ENCODE peak calls at places on chromosomes 2 and 18, in five cellular contexts. K is ecto neural progenitor cell; J is stimulated activated CD4-positive, alpha-beta T cell treated with anti-CD3 and anti-CD28 coated beads, Interleukin-1b, Interleukin-23, amount 100 ng/mL, for 48 hours; W is Ammon's horn; X is activated CD8-positive, alpha-beta memory T cell treated with anti-CD3 and anti-CD28 coated beads for 1 hour. Z is an unnamed sample.

GRCh38 chr2:139031722-139032121 is 251.5 kb upstream of the NXPH2 start:
- DNase-seq in K (no peak), J (no peak), W (no peak), X (no peak), Z (no peak)

GRCh38 chr2:231425811-231426703 is 30.5 kb downstream of the B3GNT7 start:
- DNase-seq in K (no peak), J (peak), W (no peak), X (peak), Z (no peak)

GRCh38 chr2:165114345-165114943 is 89.4 kb downstream of the SCN3A start:
- DNase-seq in K (no peak), J (no peak), W (peak), X (no peak), Z (peak)

GRCh38 chr2:11778923-11779757 is 32.7 kb downstream of the LPIN1 start:
- DNase-seq in K (peak), J (peak), W (peak), X (peak), Z (no peak)

GRCh38 chr2:181395871-181396574 is 61.2 kb upstream of the ITGA4 start:
- DNase-seq in K (no peak), J (no peak), W (no peak), X (no peak), Z (no peak)

GRCh38 chr2:241994086-241994485 is 124.6 kb downstream of the RTP5 start:
- DNase-seq in K (no peak), J (no peak), W (no peak), X (no peak), Z (no peak)

GRCh38 chr2:31384351-31384750 is 30.2 kb downstream of the XDH start:
- DNase-seq in K (no peak), J (no peak), W (no peak), X (no peak), Z (peak)

GRCh38 chr2:227862227-227862740 is 9.1 kb upstream of the DAW1 start:
- DNase-seq in K (no peak), J (no peak), W (peak), X (no peak), Z (peak)

GRCh38 chr2:111168528-111168929 is 47.8 kb downstream of the BCL2L11 start:
- DNase-seq in K (no peak), J (peak), W (peak), X (no peak), Z (no peak)

GRCh38 chr2:239455436-239456203 is 54.8 kb upstream of the HDAC4 start:
- DNase-seq in K (peak), J (no peak), W (no peak), X (no peak), Z (no peak)

GRCh38 chr18:59547691-59548182 is 149.5 kb downstream of the CCBE1 start:
- DNase-seq in K (no peak), J (no peak), W (no peak), X (no peak), Z (no peak)

GRCh38 chr2:143823286-143823685 is 694.1 kb downstream of the ARHGAP15 start:
- DNase-seq in K (no peak), J (no peak), W (no peak), X (no peak), Z (no peak)

GRCh38 chr2:43484323-43484930 is 111.4 kb downstream of the THADA start:
- DNase-seq in K (no peak), J (no peak), W (peak), X (no peak), Z (no peak)

GRCh38 chr2:240672701-240673190 is 9.9 kb downstream of the AQP12B start:
- DNase-seq in K (no peak), J (no peak), W (no peak), X (no peak), Z (no peak)

GRCh38 chr2:226963528-226963927 is 127.7 kb downstream of the RHBDD1 start:
- DNase-seq in K (no peak), J (no peak), W (no peak), X (no peak), Z (peak)

GRCh38 chr2:109269956-109270757 is 141.2 kb downstream of the SH3RF3 start:
- DNase-seq in K (no peak), J (no peak), W (no peak), X (no peak), Z (no peak)

GRCh38 chr2:165586019-165586418 is 116.5 kb downstream of the CSRNP3 start:
- DNase-seq in K (no peak), J (no peak), W (no peak), X (no peak), Z (no peak)

GRCh38 chr2:133489641-133490411 is 78.4 kb downstream of the NCKAP5 start:
- DNase-seq in K (no peak), J (no peak), W (no peak), X (no peak), Z (no peak)

GRCh38 chr2:15582645-15583340 is 8.9 kb upstream of the DDX1 start:
- DNase-seq in K (no peak), J (no peak), W (no peak), X (no peak), Z (no peak)

GRCh38 chr18:6607348-6607747 is 122.2 kb upstream of the ARHGAP28 start:
- DNase-seq in K (no peak), J (no peak), W (no peak), X (no peak), Z (no peak)

GRCh38 chr2:231924889-231925275 is 1.3 kb downstream of the NPPC start:
- DNase-seq in K (no peak), J (no peak), W (no peak), X (no peak), Z (no peak)

GRCh38 chr2:127389778-127390435 is 2.1 kb upstream of the MAP3K2 start:
- DNase-seq in K (no peak), J (no peak), W (no peak), X (no peak), Z (no peak)

GRCh38 chr2:111905990-111906735 is 7.8 kb downstream of the MERTK start:
- DNase-seq in K (no peak), J (no peak), W (peak), X (no peak), Z (no peak)

GRCh38 chr2:240147911-240148587 is 7.6 kb upstream of the OTOS start:
- DNase-seq in K (no peak), J (no peak), W (no peak), X (no peak), Z (no peak)

GRCh38 chr18:55337908-55338521 is 250.0 kb downstream of the TCF4 start:
- DNase-seq in K (no peak), J (no peak), W (peak), X (no peak), Z (no peak)

GRCh38 chr18:44325903-44326650 is 354.6 kb upstream of the SETBP1 start:
- DNase-seq in K (peak), J (peak), W (peak), X (no peak), Z (peak)

GRCh38 chr18:51537487-51537886 is 340.0 kb upstream of the MEX3C start:
- DNase-seq in K (peak), J (no peak), W (peak), X (no peak), Z (no peak)

GRCh38 chr2:42789751-42790150 is 2.6 kb downstream of the HAAO start:
- DNase-seq in K (no peak), J (no peak), W (no peak), X (no peak), Z (no peak)

GRCh38 chr2:238296638-238297457 is 8.4 kb upstream of the PER2 start:
- DNase-seq in K (no peak), J (no peak), W (no peak), X (no peak), Z (no peak)

GRCh38 chr2:237720962-237721361 is 77.6 kb upstream of the RBM44 start:
- DNase-seq in K (peak), J (no peak), W (no peak), X (no peak), Z (peak)

GRCh38 chr2:160859086-160859485 is 301.1 kb upstream of the TANK start:
- DNase-seq in K (no peak), J (no peak), W (no peak), X (no peak), Z (no peak)

GRCh38 chr2:108587621-108588020 is 53.4 kb downstream of the LIMS1 start:
- DNase-seq in K (no peak), J (no peak), W (no peak), X (no peak), Z (peak)

GRCh38 chr2:97673187-97673914 is 3.8 kb downstream of the C2orf92 start:
- DNase-seq in K (no peak), J (peak), W (no peak), X (no peak), Z (no peak)

GRCh38 chr2:233084488-233084887 is 24.3 kb downstream of the INPP5D start:
- DNase-seq in K (no peak), J (peak), W (peak), X (no peak), Z (no peak)

GRCh38 chr2:43331428-43331827 is 105.0 kb upstream of the ZFP36L2 start:
- DNase-seq in K (no peak), J (no peak), W (peak), X (no peak), Z (no peak)

GRCh38 chr2:138500592-138501426 is 761 bp upstream of the SPOPL start:
- DNase-seq in K (no peak), J (no peak), W (no peak), X (no peak), Z (no peak)

GRCh38 chr2:79294994-79295393 is 135.4 kb upstream of the REG3A start:
- DNase-seq in K (no peak), J (no peak), W (peak), X (no peak), Z (no peak)

GRCh38 chr2:53600835-53601234 is 166.8 kb upstream of the CHAC2 start:
- DNase-seq in K (no peak), J (no peak), W (peak), X (no peak), Z (no peak)